ENCODE peak calls at places on chromosome 19, in five cellular contexts. Z is breast epithelium, W is vagina, I is stomach, T is upper lobe of left lung. G is an unnamed sample.
A peak's percentile ranks its signal among the peaks of the same experiment; 100 is the strongest.

GRCh38 chr19:6476155-6476895 is 5.3 kb downstream of the DENND1C start:
- DNase-seq in W (no peak), T (peak; percentile 94), Z (no peak), I (peak; percentile 87), G (no peak)

GRCh38 chr19:17871878-17872250 is at the start of gene SLC5A5:
- DNase-seq in Z (no peak), I (no peak), T (no peak), W (no peak), G (no peak)

GRCh38 chr19:39087907-39088686 is 3.9 kb downstream of the ACP7 start:
- DNase-seq in T (no peak), I (no peak), Z (no peak), W (no peak), G (no peak)

GRCh38 chr19:33290956-33291622 is 11.2 kb downstream of the CEBPA start:
- DNase-seq in W (no peak), T (peak; percentile 70), Z (no peak), I (no peak), G (no peak)

GRCh38 chr19:2387367-2388288 is 27.6 kb downstream of the TMPRSS9 start:
- DNase-seq in Z (no peak), T (no peak), W (no peak), I (no peak), G (no peak)

GRCh38 chr19:6720369-6721112 is at the start of gene C3:
- DNase-seq in Z (no peak), I (peak; percentile 32), T (no peak), W (peak; percentile 94), G (no peak)

GRCh38 chr19:13241321-13242104 is 91.3 kb downstream of the IER2 start:
- DNase-seq in Z (no peak), I (no peak), W (no peak), T (no peak), G (no peak)

GRCh38 chr19:56751078-56751489 is 79.5 kb upstream of the ZNF835 start:
- DNase-seq in W (no peak), T (no peak), Z (no peak), I (no peak), G (no peak)

GRCh38 chr19:3245050-3245449 is 20.6 kb downstream of the CELF5 start:
- DNase-seq in Z (no peak), T (no peak), I (no peak), W (no peak), G (no peak)

DNA sequence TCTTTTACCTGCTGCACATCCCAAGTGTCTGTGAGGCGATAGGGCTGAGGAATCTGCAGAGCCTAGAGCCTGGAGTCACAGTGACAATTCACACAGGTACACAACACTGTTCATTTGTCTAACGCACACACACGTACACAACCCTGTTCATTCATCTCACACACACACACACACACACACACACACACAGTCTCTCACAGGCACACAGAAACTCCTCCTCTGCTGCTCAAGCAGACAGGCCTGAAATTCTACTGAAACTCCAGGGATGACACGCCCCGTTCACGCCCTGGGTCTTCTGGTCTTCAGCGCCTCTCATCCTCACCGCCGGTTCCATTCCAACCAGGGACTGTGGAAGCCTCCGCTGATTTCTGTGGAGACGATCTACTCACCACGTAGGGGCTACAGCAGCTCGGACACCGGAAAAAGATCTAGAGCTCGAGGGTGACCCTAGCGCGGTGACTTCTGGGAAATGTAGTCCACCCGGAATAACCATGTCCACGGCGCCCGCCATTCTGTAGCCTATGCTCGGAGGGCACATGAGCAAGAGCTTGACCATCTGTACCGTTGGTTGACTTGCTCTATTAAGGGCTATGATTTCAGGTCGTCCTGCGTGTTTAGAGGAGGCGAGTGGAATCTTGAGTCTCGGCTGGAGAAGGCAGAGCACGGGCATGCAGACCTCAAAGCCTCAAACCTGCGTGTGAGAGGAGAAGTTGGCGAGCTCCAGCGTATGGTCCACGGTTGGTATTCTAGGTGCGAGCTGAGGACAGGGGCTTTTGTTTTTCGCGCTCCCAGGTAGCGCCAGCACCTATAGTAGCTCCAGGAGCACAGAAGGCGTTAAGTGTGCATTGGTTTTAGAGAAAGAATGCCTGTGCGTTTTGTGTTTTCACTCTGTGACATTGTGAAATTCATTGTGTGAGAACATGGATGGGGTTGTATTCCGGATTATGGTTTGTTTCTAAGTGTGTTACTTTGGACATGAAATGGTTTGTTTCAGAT is 33.4 kb downstream of the ZNF45 start:
- DNase-seq in Z (peak; percentile 72), W (no peak), T (no peak), I (peak; percentile 78), G (peak; percentile 38)
- TF ChIP-seq POLR2AphosphoS5 in Z (no peak), W (no peak), T (peak; percentile 39), I (no peak), G (no peak)

GRCh38 chr19:1300744-1301490 is 15.2 kb downstream of the EFNA2 start:
- DNase-seq in I (no peak), Z (no peak), T (peak; percentile 67), W (no peak), G (no peak)
- TF ChIP-seq POLR2A in I (no peak), Z (no peak), T (no peak), W (no peak), G (no peak)

GRCh38 chr19:51181913-51182419 is 39.9 kb downstream of the SIGLEC7 start:
- DNase-seq in Z (no peak), I (no peak), T (no peak), W (peak; percentile 42), G (no peak)
- TF ChIP-seq POLR2AphosphoS5 in Z (no peak), I (no peak), T (no peak), W (no peak), G (no peak)

GRCh38 chr19:52993342-52994178 is 20.2 kb upstream of the ERVV-1 start:
- DNase-seq in W (no peak), Z (peak; percentile 77), I (peak; percentile 85), T (peak; percentile 94), G (peak; percentile 38)
- TF ChIP-seq POLR2A in W (no peak), Z (no peak), I (no peak), T (peak; percentile 18), G (no peak)

GRCh38 chr19:50313812-50314536 is 15.2 kb downstream of the KCNC3 start:
- DNase-seq in T (peak; percentile 66), Z (no peak), I (no peak), W (no peak), G (no peak)
- TF ChIP-seq POLR2AphosphoS5 in T (no peak), Z (no peak), I (no peak), W (no peak), G (no peak)